ENCODE peak calls at places on chromosomes 11 and 22, in six cellular contexts. L is IMR-90, O is trophoblast cell, G is mesendoderm, T is neuronal stem cell, N is mesenchymal stem cell. E is an unnamed sample.

GRCh38 chr11:62909107-62909894 is 11.9 kb downstream of the CHRM1 start:
- DNase-seq in L (peak; percentile 73), O (peak; percentile 96), G (peak; percentile 99), T (peak; percentile 58), N (peak; percentile 76), E (peak; percentile 97)

GRCh38 chr11:17813391-17814059 is 78.9 kb downstream of the KCNC1 start:
- DNase-seq in L (no peak), O (no peak), G (no peak), T (no peak), N (no peak), E (no peak)

GRCh38 chr22:38353142-38353629 is 36.0 kb upstream of the CSNK1E start:
- DNase-seq in L (peak; percentile 27), O (peak; percentile 61), G (peak; percentile 72), T (peak; percentile 46), N (peak; percentile 44), E (peak; percentile 80)

GRCh38 chr22:22997988-22998387 is 72.3 kb upstream of the GNAZ start:
- DNase-seq in L (no peak), O (no peak), G (no peak), T (no peak), N (no peak), E (no peak)

GRCh38 chr11:18765554-18765953 is 26.0 kb downstream of the PTPN5 start:
- DNase-seq in L (peak; percentile 14), O (no peak), G (no peak), T (no peak), N (no peak), E (no peak)

GRCh38 chr11:33692013-33692504 is 8.6 kb downstream of the C11orf91 start:
- DNase-seq in L (peak; percentile 98), O (peak; percentile 71), G (peak; percentile 62), T (no peak), N (peak; percentile 98), E (no peak)

GRCh38 chr11:13487661-13488030 is 8.2 kb downstream of the PTH start:
- DNase-seq in L (peak; percentile 3), O (peak; percentile 42), G (peak; percentile 91), T (peak; percentile 3), N (peak; percentile 6), E (peak; percentile 75)

GRCh38 chr11:36164522-36165250 is 124.5 kb downstream of the COMMD9 start:
- DNase-seq in L (peak; percentile 52), O (no peak), G (no peak), T (no peak), N (peak; percentile 46), E (no peak)

GRCh38 chr11:77121096-77121640 is 6.9 kb upstream of the MYO7A start:
- DNase-seq in L (no peak), O (no peak), G (no peak), T (no peak), N (no peak), E (no peak)

GRCh38 chr11:119743041-119743440 is 14.0 kb upstream of the NECTIN1 start:
- DNase-seq in L (no peak), O (no peak), G (no peak), T (no peak), N (no peak), E (no peak)

GRCh38 chr22:30210235-30210831 is 36.2 kb downstream of the LIF start:
- DNase-seq in L (peak; percentile 80), O (peak; percentile 68), G (peak; percentile 43), T (no peak), N (peak; percentile 88), E (peak; percentile 54)

GRCh38 chr22:38222797-38223119 is 21.0 kb downstream of the MAFF start:
- DNase-seq in L (no peak), O (no peak), G (no peak), T (no peak), N (no peak), E (no peak)

GRCh38 chr22:41682033-41682807 is 6.4 kb downstream of the SNU13 start:
- DNase-seq in L (peak; percentile 88), O (peak; percentile 93), G (peak; percentile 89), T (peak; percentile 66), N (peak; percentile 91), E (peak; percentile 86)

GRCh38 chr22:49328076-49328475 is 499.6 kb downstream of the BRD1 start:
- DNase-seq in L (no peak), O (no peak), G (no peak), T (no peak), N (no peak), E (no peak)

GRCh38 chr11:78099671-78100070 is 20.0 kb upstream of the NDUFC2 start:
- DNase-seq in L (no peak), O (no peak), G (no peak), T (no peak), N (no peak), E (no peak)

GRCh38 chr11:125402436-125402835 is 93.6 kb downstream of the FEZ1 start:
- DNase-seq in L (peak; percentile 73), O (no peak), G (no peak), T (no peak), N (peak; percentile 80), E (no peak)

GRCh38 chr11:126122863-126123262 is 60.2 kb upstream of the CDON start:
- DNase-seq in L (no peak), O (no peak), G (no peak), T (no peak), N (no peak), E (no peak)

GRCh38 chr11:61601512-61601911 is 20.6 kb upstream of the SYT7 start:
- DNase-seq in L (no peak), O (no peak), G (no peak), T (no peak), N (no peak), E (no peak)

GRCh38 chr11:120272303-120272702 is 32.4 kb downstream of the POU2F3 start:
- DNase-seq in L (peak; percentile 69), O (no peak), G (no peak), T (no peak), N (no peak), E (no peak)

GRCh38 chr22:44403166-44403565 is 90.4 kb upstream of the SHISAL1 start:
- DNase-seq in L (no peak), O (no peak), G (no peak), T (no peak), N (no peak), E (peak; percentile 14)

GRCh38 chr22:36467946-36468345 is 13.5 kb downstream of the TXN2 start:
- DNase-seq in L (peak; percentile 97), O (peak; percentile 47), G (no peak), T (no peak), N (peak; percentile 98), E (no peak)

GRCh38 chr11:125164422-125165110 is at the start of gene PKNOX2:
- DNase-seq in L (peak; percentile 67), O (peak; percentile 48), G (peak; percentile 92), T (peak; percentile 88), N (peak; percentile 79), E (peak; percentile 91)

GRCh38 chr22:50502628-50503474 is 4.7 kb downstream of the LMF2 start:
- DNase-seq in L (no peak), O (no peak), G (no peak), T (no peak), N (no peak), E (peak; percentile 15)

GRCh38 chr22:48517039-48518030 is 1310.3 kb downstream of the BRD1 start:
- DNase-seq in L (no peak), O (no peak), G (no peak), T (no peak), N (no peak), E (no peak)

GRCh38 chr11:100925935-100926334 is 203.7 kb downstream of the PGR start:
- DNase-seq in L (peak; percentile 89), O (no peak), G (no peak), T (no peak), N (peak; percentile 85), E (no peak)

GRCh38 chr11:64000026-64000739 is 13.9 kb downstream of the OTUB1 start:
- DNase-seq in L (peak; percentile 59), O (peak; percentile 58), G (peak; percentile 84), T (peak; percentile 77), N (peak; percentile 67), E (peak; percentile 78)

GRCh38 chr11:95923730-95924413 is at the start of gene MTMR2:
- DNase-seq in L (peak; percentile 70), O (peak; percentile 53), G (peak; percentile 91), T (peak; percentile 76), N (peak; percentile 87), E (peak; percentile 88)

GRCh38 chr22:31530816-31531180 is 34.5 kb downstream of the SFI1 start:
- DNase-seq in L (no peak), O (no peak), G (peak; percentile 13), T (no peak), N (peak; percentile 23), E (no peak)

GRCh38 chr22:36027960-36028645 is 521 bp downstream of the RBFOX2 start:
- DNase-seq in L (no peak), O (no peak), G (peak; percentile 77), T (peak; percentile 72), N (no peak), E (no peak)

GRCh38 chr22:22085702-22086500 is 103.3 kb upstream of the TOP3B start:
- DNase-seq in L (peak; percentile 72), O (peak; percentile 36), G (no peak), T (no peak), N (peak; percentile 36), E (no peak)

GRCh38 chr11:69497221-69497787 is 15.8 kb downstream of the LINC01488 start:
- DNase-seq in L (peak; percentile 95), O (peak; percentile 97), G (peak; percentile 76), T (peak; percentile 81), N (peak; percentile 95), E (no peak)

GRCh38 chr11:95086116-95086515 is 3.5 kb upstream of the ENDOD1 start:
- DNase-seq in L (no peak), O (no peak), G (no peak), T (no peak), N (no peak), E (no peak)

GRCh38 chr22:42856179-42856864 is 751 bp downstream of the ARFGAP3 start:
- DNase-seq in L (peak; percentile 22), O (peak; percentile 69), G (peak; percentile 41), T (peak; percentile 15), N (peak; percentile 72), E (no peak)

GRCh38 chr11:69501121-69501489 is 19.6 kb downstream of the LINC01488 start:
- DNase-seq in L (no peak), O (no peak), G (no peak), T (no peak), N (no peak), E (no peak)

GRCh38 chr11:71112454-71112853 is 139.9 kb downstream of the SHANK2 start:
- DNase-seq in L (no peak), O (no peak), G (no peak), T (no peak), N (no peak), E (peak; percentile 33)

GRCh38 chr22:19504900-19505734 is 19.1 kb downstream of the CLDN5 start:
- DNase-seq in L (no peak), O (no peak), G (no peak), T (no peak), N (no peak), E (no peak)
- H3K23ac ChIP-seq in L (no peak overlapping the region), O (no peak overlapping the region), G (no peak overlapping the region), T (peak overlapping the region; percentile 82), N (no peak overlapping the region), E (no peak overlapping the region)

GRCh38 chr11:10844364-10844763 is 13.5 kb downstream of the ZBED5 start:
- DNase-seq in L (peak; percentile 37), O (no peak), G (no peak), T (no peak), N (no peak), E (no peak)
- H3K4me1 ChIP-seq in L (peaks cover 2% of the 10 kb centered on the region), O (no peaks in the 10 kb centered on the region), G (no peaks in the 10 kb centered on the region), T (peaks cover 2% of the 10 kb centered on the region), N (no peaks in the 10 kb centered on the region), E (peaks cover 2% of the 10 kb centered on the region)

GRCh38 chr11:121408830-121409229 is 43.3 kb upstream of the SORL1 start:
- DNase-seq in L (no peak), O (no peak), G (no peak), T (no peak), N (no peak), E (no peak)
- H3K23ac ChIP-seq in L (no peak overlapping the region), O (no peak overlapping the region), G (no peak overlapping the region), T (no peak overlapping the region), N (no peak overlapping the region), E (no peak overlapping the region)

GRCh38 chr11:86523738-86524602 is 148.4 kb downstream of the ME3 start:
- DNase-seq in L (peak; percentile 99), O (peak; percentile 82), G (peak; percentile 92), T (no peak), N (peak; percentile 97), E (no peak)
- H3K4me1 ChIP-seq in L (peaks cover 17% of the 10 kb centered on the region), O (peaks cover 8% of the 10 kb centered on the region), G (peaks cover 6% of the 10 kb centered on the region), T (peaks cover 12% of the 10 kb centered on the region), N (peaks cover 5% of the 10 kb centered on the region), E (no peaks in the 10 kb centered on the region)